ENCODE peak calls at places on chromosomes 7 and 10, in four cellular contexts. One of them, this sample, is unnamed.

GRCh38 chr7:106417273-106417902 is 132.6 kb upstream of the NAMPT start:
- DNase-seq in transverse colon: no peak
- DNase-seq in SK-N-MC: no peak
- DNase-seq in stomach: no peak
- DNase-seq in this sample: no peak

GRCh38 chr7:453597-454306 is 65.9 kb downstream of the PDGFA start:
- DNase-seq in transverse colon: no peak
- DNase-seq in SK-N-MC: no peak
- DNase-seq in stomach: no peak
- DNase-seq in this sample: no peak

GRCh38 chr7:22969010-22969431 is 44.9 kb downstream of the HYCC1 start:
- DNase-seq in transverse colon: no peak
- DNase-seq in SK-N-MC: no peak
- DNase-seq in stomach: no peak
- DNase-seq in this sample: no peak

GRCh38 chr7:100943693-100944092 is 5.6 kb upstream of the MUC3A start:
- DNase-seq in transverse colon: no peak
- DNase-seq in SK-N-MC: no peak
- DNase-seq in stomach: no peak
- DNase-seq in this sample: no peak

GRCh38 chr7:103809229-103809994 is 180.0 kb downstream of the RELN start:
- DNase-seq in transverse colon: no peak
- DNase-seq in SK-N-MC: no peak
- DNase-seq in stomach: no peak
- DNase-seq in this sample: no peak

GRCh38 chr10:17181751-17182150 is 19.7 kb downstream of the TRDMT1 start:
- DNase-seq in transverse colon: no peak
- DNase-seq in SK-N-MC: no peak
- DNase-seq in stomach: no peak
- DNase-seq in this sample: no peak

GRCh38 chr10:47152861-47153349 is 147.1 kb upstream of the GDF10 start:
- DNase-seq in transverse colon: no peak
- DNase-seq in SK-N-MC: no peak
- DNase-seq in stomach: no peak
- DNase-seq in this sample: peak; percentile 67

GRCh38 chr7:75854233-75854632 is 24.6 kb upstream of the RHBDD2 start:
- DNase-seq in transverse colon: no peak
- DNase-seq in SK-N-MC: no peak
- DNase-seq in stomach: no peak
- DNase-seq in this sample: no peak

GRCh38 chr7:150978136-150978789 is at the start of gene KCNH2:
- DNase-seq in transverse colon: no peak
- DNase-seq in SK-N-MC: no peak
- DNase-seq in stomach: no peak
- DNase-seq in this sample: no peak

GRCh38 chr10:6124666-6125065 is 35.8 kb downstream of the RBM17 start:
- DNase-seq in transverse colon: no peak
- DNase-seq in SK-N-MC: no peak
- DNase-seq in stomach: no peak
- DNase-seq in this sample: no peak

GRCh38 chr7:20541615-20542349 is 73.7 kb upstream of the ABCB5 start:
- DNase-seq in transverse colon: no peak
- DNase-seq in SK-N-MC: no peak
- DNase-seq in stomach: no peak
- DNase-seq in this sample: no peak

GRCh38 chr7:139055674-139056073 is 19.8 kb upstream of the ZC3HAV1L start:
- DNase-seq in transverse colon: no peak
- DNase-seq in SK-N-MC: no peak
- DNase-seq in stomach: no peak
- DNase-seq in this sample: no peak

GRCh38 chr7:141356096-141356495 is 195.1 kb upstream of the AGK start:
- DNase-seq in transverse colon: no peak
- DNase-seq in SK-N-MC: no peak
- DNase-seq in stomach: no peak
- DNase-seq in this sample: no peak

GRCh38 chr10:15144788-15145187 is 23.7 kb downstream of the NMT2 start:
- DNase-seq in transverse colon: no peak
- DNase-seq in SK-N-MC: no peak
- DNase-seq in stomach: no peak
- DNase-seq in this sample: no peak

GRCh38 chr10:24645784-24646183 is 77.9 kb downstream of the ARHGAP21 start:
- DNase-seq in transverse colon: no peak
- DNase-seq in SK-N-MC: no peak
- DNase-seq in stomach: no peak
- DNase-seq in this sample: no peak

GRCh38 chr7:85019778-85020177 is 167.1 kb downstream of the SEMA3D start:
- DNase-seq in transverse colon: no peak
- DNase-seq in SK-N-MC: no peak
- DNase-seq in stomach: no peak
- DNase-seq in this sample: no peak

GRCh38 chr7:27110977-27111752 is 8.7 kb upstream of the HOXA2 start:
- DNase-seq in transverse colon: no peak
- DNase-seq in SK-N-MC: no peak
- DNase-seq in stomach: no peak
- DNase-seq in this sample: no peak

GRCh38 chr7:27112361-27112760 is 9.9 kb upstream of the HOXA2 start:
- DNase-seq in transverse colon: no peak
- DNase-seq in SK-N-MC: no peak
- DNase-seq in stomach: no peak
- DNase-seq in this sample: no peak

GRCh38 chr7:27111753-27112277 is 9.3 kb upstream of the HOXA2 start:
- DNase-seq in transverse colon: no peak
- DNase-seq in SK-N-MC: no peak
- DNase-seq in stomach: no peak
- DNase-seq in this sample: no peak

GRCh38 chr7:27113991-27114866 is 11.7 kb upstream of the HOXA2 start:
- DNase-seq in transverse colon: peak; percentile 52
- DNase-seq in SK-N-MC: no peak
- DNase-seq in stomach: no peak
- DNase-seq in this sample: peak; percentile 46

GRCh38 chr7:27112960-27113949 is 10.8 kb upstream of the HOXA2 start:
- DNase-seq in transverse colon: peak; percentile 80
- DNase-seq in SK-N-MC: no peak
- DNase-seq in stomach: no peak
- DNase-seq in this sample: no peak
- TF ChIP-seq POLR2AphosphoS5 in transverse colon: peak; percentile 82
- TF ChIP-seq POLR2AphosphoS5 in SK-N-MC: no peak
- TF ChIP-seq POLR2AphosphoS5 in stomach: peak; percentile 65
- TF ChIP-seq POLR2AphosphoS5 in this sample: peak; percentile 22

DNA sequence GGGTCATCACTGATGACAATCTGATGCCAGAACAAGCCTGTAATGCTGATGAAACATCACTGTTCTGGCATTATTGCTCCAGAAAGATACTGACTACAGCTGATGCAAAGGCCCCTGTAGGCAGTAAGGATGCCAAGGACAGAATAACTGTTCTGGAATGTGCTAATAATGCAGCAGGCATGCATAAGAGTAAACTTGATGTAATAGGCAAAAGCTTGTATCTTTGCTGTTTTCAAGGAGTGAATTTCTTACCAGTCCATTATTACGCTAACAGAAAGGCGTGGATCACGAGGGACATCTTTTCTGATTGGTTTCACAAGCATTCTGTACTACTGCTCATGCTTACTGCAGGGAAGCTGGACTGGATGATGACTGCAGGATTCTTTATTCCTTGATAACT is 18.7 kb downstream of the LCOR start:
- DNase-seq in transverse colon: no peak
- DNase-seq in SK-N-MC: no peak
- DNase-seq in stomach: no peak
- DNase-seq in this sample: no peak
- TF ChIP-seq POLR2AphosphoS5 in transverse colon: peak; percentile 72
- TF ChIP-seq POLR2AphosphoS5 in SK-N-MC: no peak
- TF ChIP-seq POLR2AphosphoS5 in stomach: no peak
- TF ChIP-seq POLR2AphosphoS5 in this sample: no peak

DNA sequence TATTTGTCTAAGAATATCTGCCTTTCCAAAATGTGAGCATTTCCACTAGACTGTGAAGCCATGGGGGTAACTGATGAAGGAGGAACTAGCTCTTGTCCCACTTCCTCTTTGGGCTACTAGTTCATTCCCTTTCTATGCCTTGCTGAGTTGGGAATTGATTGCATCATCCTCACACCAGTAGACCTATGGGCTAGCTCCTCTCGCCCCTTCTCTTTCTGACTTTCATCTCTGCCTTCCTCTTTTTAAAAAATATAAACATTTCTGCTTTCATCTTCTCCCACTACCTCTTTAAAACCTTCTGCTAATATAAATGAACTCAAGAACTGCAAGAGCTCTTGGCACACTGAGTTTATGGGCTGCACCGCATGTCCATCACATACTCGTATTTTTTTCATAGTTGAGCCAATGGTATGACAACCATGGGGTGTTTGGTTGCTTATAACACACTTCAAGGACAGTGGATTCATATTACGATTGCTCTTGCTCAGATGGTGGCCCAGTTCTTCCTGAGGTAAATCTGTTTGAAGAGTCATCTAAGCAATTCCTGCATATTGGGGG is 182.0 kb downstream of the REEP3 start:
- DNase-seq in transverse colon: no peak
- DNase-seq in SK-N-MC: no peak
- DNase-seq in stomach: no peak
- DNase-seq in this sample: no peak
- TF ChIP-seq POLR2AphosphoS5 in transverse colon: no peak
- TF ChIP-seq POLR2AphosphoS5 in SK-N-MC: no peak
- TF ChIP-seq POLR2AphosphoS5 in stomach: no peak
- TF ChIP-seq POLR2AphosphoS5 in this sample: no peak

GRCh38 chr10:103580011-103580410 is 86.5 kb downstream of the NEURL1 start:
- DNase-seq in transverse colon: no peak
- DNase-seq in SK-N-MC: no peak
- DNase-seq in stomach: no peak
- DNase-seq in this sample: no peak

GRCh38 chr10:103580422-103580821 is 86.9 kb downstream of the NEURL1 start:
- DNase-seq in transverse colon: no peak
- DNase-seq in SK-N-MC: no peak
- DNase-seq in stomach: no peak
- DNase-seq in this sample: no peak

GRCh38 chr10:103576862-103577261 is 83.4 kb downstream of the NEURL1 start:
- DNase-seq in transverse colon: no peak
- DNase-seq in SK-N-MC: no peak
- DNase-seq in stomach: peak; percentile 59
- DNase-seq in this sample: no peak

GRCh38 chr10:103581499-103581898 is 88.0 kb downstream of the NEURL1 start:
- DNase-seq in transverse colon: no peak
- DNase-seq in SK-N-MC: no peak
- DNase-seq in stomach: no peak
- DNase-seq in this sample: no peak

DNA sequence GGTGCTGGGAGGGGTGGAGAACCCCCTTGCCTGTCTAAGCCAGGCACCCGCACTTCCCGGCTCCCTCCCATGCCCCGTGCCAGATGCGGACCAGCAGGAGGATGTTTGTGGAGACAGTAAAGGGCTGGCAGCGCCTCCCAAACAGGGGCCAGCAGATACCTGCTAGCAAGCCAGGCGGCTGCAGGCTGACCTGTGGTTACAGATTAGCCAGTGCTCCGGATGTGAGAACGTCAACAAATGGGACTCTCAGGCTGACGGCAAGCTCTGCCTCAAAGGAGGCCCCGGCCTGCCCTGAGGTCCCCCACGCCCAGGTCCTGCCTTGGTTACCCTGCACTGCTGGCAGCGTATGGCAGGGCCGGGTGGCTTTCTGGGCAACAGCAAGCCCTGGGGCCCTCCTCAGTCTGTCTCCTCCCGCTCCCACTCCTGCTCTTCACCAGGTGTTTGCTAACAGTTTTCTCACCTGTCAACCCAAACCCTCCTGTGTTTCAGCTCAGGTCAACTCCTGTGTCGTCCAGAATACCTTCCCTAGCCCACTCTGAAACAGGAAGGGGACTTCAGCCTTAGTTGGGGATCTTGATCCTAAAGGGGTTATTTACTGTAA is 85.4 kb downstream of the NEURL1 start:
- DNase-seq in transverse colon: peak; percentile 63
- DNase-seq in SK-N-MC: no peak
- DNase-seq in stomach: peak; percentile 69
- DNase-seq in this sample: no peak
- TF ChIP-seq POLR2AphosphoS5 in transverse colon: peak; percentile 36
- TF ChIP-seq POLR2AphosphoS5 in SK-N-MC: no peak
- TF ChIP-seq POLR2AphosphoS5 in stomach: no peak
- TF ChIP-seq POLR2AphosphoS5 in this sample: no peak

GRCh38 chr10:79084012-79084971 is 15.5 kb downstream of the ZMIZ1 start:
- DNase-seq in transverse colon: peak; percentile 91
- DNase-seq in SK-N-MC: no peak
- DNase-seq in stomach: peak; percentile 93
- DNase-seq in this sample: no peak
- TF ChIP-seq POLR2AphosphoS5 in transverse colon: peak; percentile 59
- TF ChIP-seq POLR2AphosphoS5 in SK-N-MC: no peak
- TF ChIP-seq POLR2AphosphoS5 in stomach: peak; percentile 75
- TF ChIP-seq POLR2AphosphoS5 in this sample: peak; percentile 87

DNA sequence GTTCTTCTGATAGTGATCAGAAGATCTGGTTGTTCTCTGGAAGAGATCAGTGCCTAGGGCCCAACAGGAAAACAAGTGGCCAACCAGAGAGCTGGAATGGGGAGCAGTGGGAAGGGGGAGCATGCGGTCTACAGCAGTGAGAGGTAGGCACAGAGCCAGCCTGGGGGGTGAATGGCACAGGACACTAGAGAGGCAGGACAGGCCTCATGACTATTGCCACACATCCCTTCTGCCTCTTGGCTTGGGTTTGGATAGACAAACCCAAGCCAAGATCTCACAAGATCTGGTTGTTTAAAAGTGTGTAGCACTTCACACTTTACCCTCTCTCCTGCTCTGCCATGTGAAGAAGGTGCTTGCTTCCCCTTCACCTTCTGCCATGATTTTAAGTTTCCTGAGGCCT is 224.4 kb downstream of the ARHGAP12 start:
- DNase-seq in transverse colon: no peak
- DNase-seq in SK-N-MC: no peak
- DNase-seq in stomach: no peak
- DNase-seq in this sample: no peak
- TF ChIP-seq POLR2AphosphoS5 in transverse colon: no peak
- TF ChIP-seq POLR2AphosphoS5 in SK-N-MC: no peak
- TF ChIP-seq POLR2AphosphoS5 in stomach: no peak
- TF ChIP-seq POLR2AphosphoS5 in this sample: no peak

GRCh38 chr10:74882427-74882826 is 56.0 kb downstream of the KAT6B start:
- DNase-seq in transverse colon: no peak
- DNase-seq in SK-N-MC: no peak
- DNase-seq in stomach: no peak
- DNase-seq in this sample: no peak
- TF ChIP-seq POLR2AphosphoS5 in transverse colon: no peak
- TF ChIP-seq POLR2AphosphoS5 in SK-N-MC: no peak
- TF ChIP-seq POLR2AphosphoS5 in stomach: no peak
- TF ChIP-seq POLR2AphosphoS5 in this sample: no peak

This sample was measured in vagina.